ENCODE peak calls at places on chromosomes 7 and 10, in five cellular contexts. E is fibroblast of pulmonary artery, R is HEK293T, W is GOT3, F is heart left ventricle. B is an unnamed sample.

GRCh38 chr7:116511552-116512523 is 12.3 kb downstream of the CAV2 start:
- DNase-seq in E (peak; percentile 57), R (no peak), W (no peak), F (no peak), B (no peak)

GRCh38 chr10:100510533-100511308 is 8.9 kb downstream of the SEC31B start:
- DNase-seq in E (no peak), R (no peak), W (no peak), F (no peak), B (no peak)

GRCh38 chr7:99472561-99473314 is at the start of gene ZNF789:
- DNase-seq in E (peak; percentile 96), R (peak; percentile 97), W (peak; percentile 65), F (peak; percentile 99), B (peak; percentile 99)

GRCh38 chr10:6046458-6047325 is 15.5 kb downstream of the IL2RA start:
- DNase-seq in E (no peak), R (no peak), W (no peak), F (no peak), B (no peak)

GRCh38 chr10:119006451-119007210 is 22.9 kb upstream of the NANOS1 start:
- DNase-seq in E (peak; percentile 96), R (no peak), W (peak; percentile 64), F (no peak), B (no peak)

GRCh38 chr7:106858618-106859532 is 6.2 kb upstream of the PIK3CG start:
- DNase-seq in E (no peak), R (no peak), W (no peak), F (peak; percentile 77), B (no peak)

GRCh38 chr7:149772236-149772820 is 1.1 kb downstream of the ZNF467 start:
- DNase-seq in E (no peak), R (peak; percentile 41), W (no peak), F (peak; percentile 86), B (peak; percentile 67)

GRCh38 chr7:75916259-75916658 is 1.3 kb downstream of the POR start:
- DNase-seq in E (no peak), R (no peak), W (no peak), F (no peak), B (no peak)

GRCh38 chr10:132577350-132578005 is 39.9 kb downstream of the INPP5A start:
- DNase-seq in E (peak; percentile 12), R (no peak), W (no peak), F (no peak), B (peak; percentile 33)

GRCh38 chr7:23864984-23865383 is 155.0 kb downstream of the STK31 start:
- DNase-seq in E (peak; percentile 86), R (no peak), W (no peak), F (no peak), B (no peak)

B was measured in glutamatergic neuron.